ENCODE peak calls at places on chromosome 7, in six cellular contexts. I, S, P, B, D and O are unnamed samples.

GRCh38 chr7:100867040-100867795 is at the start of gene TRIP6:
- DNase-seq in S (peak; percentile 78), D (no peak), P (peak; percentile 88), B (peak; percentile 93), I (no peak), O (peak; percentile 88)

GRCh38 chr7:38863609-38864291 is 45.2 kb downstream of the VPS41 start:
- DNase-seq in S (no peak), I (peak; percentile 67), B (no peak), D (no peak), P (no peak), O (no peak)

GRCh38 chr7:88522771-88523316 is 216.2 kb upstream of the STEAP4 start:
- DNase-seq in S (peak; percentile 21), B (no peak), P (no peak), I (no peak), D (no peak), O (no peak)

GRCh38 chr7:5549096-5549896 is 125.7 kb upstream of the TNRC18 start:
- DNase-seq in I (no peak), P (no peak), B (peak; percentile 53), D (no peak), S (no peak), O (peak; percentile 34)

GRCh38 chr7:12581897-12582296 is 11.4 kb downstream of the SCIN start:
- DNase-seq in I (no peak), S (no peak), D (no peak), B (no peak), P (no peak), O (no peak)

GRCh38 chr7:70673833-70674232 is 458.1 kb upstream of the GALNT17 start:
- DNase-seq in B (no peak), P (no peak), I (no peak), D (no peak), S (peak; percentile 30), O (no peak)

GRCh38 chr7:132246591-132246990 is 329.7 kb downstream of the PLXNA4 start:
- DNase-seq in D (no peak), B (no peak), I (no peak), P (no peak), S (no peak), O (no peak)

GRCh38 chr7:83148776-83149175 is 13.9 kb downstream of the PCLO start:
- DNase-seq in D (no peak), P (no peak), S (no peak), I (peak; percentile 41), B (no peak), O (no peak)

GRCh38 chr7:68760556-68760955 is 837.7 kb upstream of the AUTS2 start:
- DNase-seq in P (no peak), S (no peak), I (no peak), D (no peak), B (no peak), O (no peak)

GRCh38 chr7:26078437-26079362 is 73.3 kb upstream of the NFE2L3 start:
- DNase-seq in D (peak; percentile 51), S (peak; percentile 86), I (peak; percentile 49), P (peak; percentile 71), B (peak; percentile 48), O (peak; percentile 53)

GRCh38 chr7:39758234-39758970 is 135.0 kb downstream of the RALA start:
- DNase-seq in B (peak; percentile 34), D (no peak), S (no peak), I (no peak), P (no peak), O (peak; percentile 55)

GRCh38 chr7:121797283-121798037 is 75.5 kb upstream of the PTPRZ1 start:
- DNase-seq in B (no peak), D (no peak), I (peak; percentile 35), S (no peak), P (no peak), O (no peak)

GRCh38 chr7:81075150-81075549 is 156.3 kb upstream of the SEMA3C start:
- DNase-seq in I (peak; percentile 37), S (no peak), B (no peak), P (no peak), D (no peak), O (no peak)

GRCh38 chr7:964401-965231 is 10.1 kb upstream of the ADAP1 start:
- DNase-seq in P (no peak), B (no peak), I (no peak), D (no peak), S (peak; percentile 89), O (peak; percentile 52)
- TF ChIP-seq CTCF in P (no peak), B (no peak), I (no peak), D (no peak), S (peak; percentile 40), O (peak; percentile 21)

DNA sequence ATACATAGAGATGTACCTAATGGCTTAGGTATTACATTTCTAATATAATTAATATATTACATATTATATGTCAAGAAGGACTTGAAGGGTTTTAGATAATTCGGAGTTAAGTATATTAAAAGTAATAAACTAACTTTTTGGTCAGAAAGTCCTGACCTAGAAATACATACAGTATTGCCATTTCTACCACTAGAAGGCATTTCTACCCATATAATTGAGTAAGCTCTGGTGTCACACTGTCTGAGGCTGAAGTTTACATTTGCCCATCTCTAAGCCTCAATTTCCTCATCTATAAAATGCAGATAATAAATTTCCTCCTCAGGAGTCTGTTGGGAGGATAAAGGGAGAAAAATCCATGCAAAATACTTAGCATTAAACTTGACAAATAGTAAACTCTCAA is 7.1 kb downstream of the FKBP14 start:
- DNase-seq in D (no peak), P (no peak), I (no peak), S (no peak), B (no peak), O (no peak)
- TF ChIP-seq CTCF in D (no peak), P (no peak), I (no peak), S (no peak), B (no peak), O (no peak)

GRCh38 chr7:43104874-43105520 is 7.5 kb upstream of the HECW1 start:
- DNase-seq in P (no peak), S (no peak), D (no peak), I (no peak), B (no peak), O (no peak)
- TF ChIP-seq CTCF in P (no peak), S (no peak), D (no peak), I (no peak), B (no peak), O (no peak)

DNA sequence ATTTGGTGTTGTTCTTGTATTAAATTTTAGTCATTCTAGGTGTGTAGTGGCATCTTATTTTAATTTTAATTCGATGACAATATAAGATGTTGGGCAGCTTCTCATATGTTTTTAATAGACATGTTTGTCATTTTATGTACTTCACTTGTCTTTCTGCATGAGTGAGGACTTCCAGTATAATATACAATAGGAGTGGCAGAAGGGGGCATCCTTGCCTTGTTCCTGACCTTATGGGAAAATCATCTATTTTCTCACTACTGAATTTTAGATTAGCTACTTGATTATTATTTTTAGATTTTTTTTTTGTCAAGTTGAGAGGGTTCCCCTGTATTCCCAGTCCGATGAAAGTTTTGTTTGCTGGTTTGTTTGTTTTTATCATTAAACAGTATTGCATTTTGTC is 495.2 kb upstream of the GRM3 start:
- DNase-seq in B (no peak), S (no peak), P (no peak), D (no peak), I (no peak), O (no peak)
- TF ChIP-seq CTCF in B (no peak), S (no peak), P (no peak), D (no peak), I (no peak), O (no peak)

DNA sequence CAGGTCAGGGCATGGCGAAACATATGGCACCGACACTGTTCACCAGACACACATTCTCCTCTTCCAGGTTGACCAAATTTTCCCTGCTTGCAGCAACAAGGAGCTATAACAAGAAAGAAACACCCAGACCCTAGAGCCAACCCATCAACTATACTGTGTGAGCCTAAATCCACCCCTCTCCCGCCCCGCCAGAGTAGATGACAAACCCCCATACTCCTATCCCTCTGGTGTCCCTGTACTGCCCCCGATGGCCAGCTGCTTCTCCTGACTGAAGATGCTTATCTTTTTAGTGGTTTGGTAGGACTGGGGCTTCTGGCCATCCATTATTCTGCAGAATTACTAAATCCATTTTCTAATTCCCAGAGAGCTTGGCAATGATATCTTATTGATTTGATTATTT is 70.1 kb upstream of the EEPD1 start:
- DNase-seq in I (no peak), B (no peak), S (no peak), D (no peak), P (no peak), O (no peak)
- TF ChIP-seq CTCF in I (peak; percentile 31), B (no peak), S (peak; percentile 5), D (no peak), P (no peak), O (no peak)

GRCh38 chr7:14769261-14769660 is 133.3 kb downstream of the DGKB start:
- DNase-seq in P (no peak), I (no peak), B (no peak), D (no peak), S (no peak), O (no peak)
- TF ChIP-seq CTCF in P (no peak), I (no peak), B (no peak), D (no peak), S (no peak), O (no peak)

GRCh38 chr7:91852263-91852741 is 28.2 kb downstream of the MTERF1 start:
- DNase-seq in B (no peak), P (no peak), D (no peak), S (peak; percentile 15), I (no peak), O (no peak)
- TF ChIP-seq CTCF in B (no peak), P (no peak), D (peak; percentile 26), S (peak; percentile 40), I (no peak), O (no peak)

GRCh38 chr7:16205481-16205880 is 215.9 kb downstream of the CRPPA start:
- DNase-seq in B (no peak), D (no peak), P (no peak), I (no peak), S (no peak), O (no peak)
- TF ChIP-seq CTCF in B (no peak), D (no peak), P (no peak), I (no peak), S (no peak), O (no peak)

DNA sequence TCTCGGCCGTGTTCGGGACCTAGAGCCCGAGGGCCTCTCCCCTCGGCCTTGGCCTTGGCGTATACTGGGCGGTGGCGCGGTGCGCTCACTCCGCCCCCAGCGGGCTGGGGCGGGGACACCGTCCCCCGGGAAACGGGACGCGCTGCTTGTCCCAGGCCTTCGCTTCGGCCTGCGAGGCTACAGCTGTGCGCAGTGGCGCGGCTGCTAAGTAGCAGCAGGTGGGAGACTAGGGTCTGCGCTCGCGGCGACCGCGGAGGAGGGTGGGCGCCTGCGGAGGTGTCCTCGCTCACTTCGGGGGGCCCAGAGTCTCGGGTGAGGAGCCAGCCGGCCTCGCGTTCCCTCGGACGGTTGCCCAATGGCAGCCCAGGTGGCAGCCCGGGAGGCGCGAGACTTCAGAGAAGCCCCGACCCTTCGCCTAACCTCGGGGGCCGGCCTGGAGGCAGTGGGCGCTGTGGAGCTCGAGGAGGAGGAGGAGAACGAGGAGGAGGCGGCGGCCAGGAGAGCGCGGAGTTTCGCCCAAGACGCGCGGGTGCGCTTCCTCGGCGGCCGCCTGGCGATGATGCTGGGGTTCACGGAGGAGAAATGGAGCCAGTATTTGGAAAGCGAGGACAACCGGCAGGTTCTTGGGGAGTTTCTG is at the start of gene DNAH11:
- DNase-seq in S (peak; percentile 77), D (no peak), B (peak; percentile 57), I (no peak), P (no peak), O (peak; percentile 28)
- TF ChIP-seq CTCF in S (no peak), D (no peak), B (no peak), I (no peak), P (no peak), O (peak; percentile 15)

DNA sequence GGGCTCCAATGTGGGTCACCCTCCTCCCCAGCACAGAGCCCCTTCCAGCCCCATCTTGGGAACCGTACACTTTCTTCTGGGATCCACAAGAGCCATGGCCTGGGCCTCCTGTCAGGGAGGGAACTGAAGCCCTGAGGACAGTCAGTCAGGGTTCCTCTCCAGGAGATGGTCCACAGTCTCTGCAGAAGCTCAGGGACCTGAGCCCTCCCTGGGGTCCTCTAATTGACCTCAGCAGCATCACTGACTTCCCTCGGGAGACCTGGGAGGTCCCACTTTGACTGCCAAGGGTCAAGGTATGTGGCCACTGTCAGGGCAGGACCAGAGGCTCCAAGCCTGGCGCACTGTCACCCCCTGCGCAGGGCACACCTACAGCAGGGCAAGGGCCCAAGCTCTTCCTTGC is 32.3 kb downstream of the NOD1 start:
- DNase-seq in P (no peak), D (no peak), I (no peak), B (no peak), S (no peak), O (no peak)
- TF ChIP-seq CTCF in P (no peak), D (no peak), I (no peak), B (no peak), S (no peak), O (no peak)